ENCODE peak calls at places on chromosomes 4 and X, in nine cellular contexts. I is heart left ventricle; U is AG04450; H is CD8-positive, alpha-beta T cell; B is breast epithelium; W is PC-3; D is left lung; C is ascending aorta; R is endodermal cell. Q is an unnamed sample.

GRCh38 chr4:8727546-8728510 is 135.3 kb downstream of the CPZ start:
- DNase-seq in H (peak), D (peak), U (no peak), I (no peak), C (no peak), R (peak), B (peak), W (no peak), Q (no peak)

GRCh38 chr4:121344128-121344527 is 36.7 kb downstream of the QRFPR start:
- DNase-seq in U (no peak), I (no peak), D (no peak), B (no peak), R (no peak), C (no peak), H (no peak), W (no peak), Q (no peak)

GRCh38 chrX:71640002-71640401 is 21.7 kb upstream of the CXCR3 start:
- DNase-seq in B (no peak), U (no peak), H (no peak), I (no peak), C (no peak), R (no peak), W (no peak), D (no peak), Q (no peak)

GRCh38 chr4:74374561-74375327 is 9.8 kb downstream of the EREG start:
- DNase-seq in U (no peak), C (no peak), W (peak), H (no peak), R (no peak), B (peak), D (peak), I (no peak), Q (peak)

GRCh38 chrX:11470231-11470630 is 177.0 kb downstream of the AMELX start:
- DNase-seq in W (peak), H (no peak), U (no peak), C (no peak), I (no peak), D (no peak), R (no peak), B (no peak), Q (no peak)

GRCh38 chr4:95085118-95085833 is 327.5 kb downstream of the BMPR1B start:
- DNase-seq in I (no peak), D (no peak), C (no peak), U (no peak), H (no peak), W (peak), B (no peak), R (no peak), Q (no peak)

GRCh38 chrX:37765507-37765906 is 14.4 kb upstream of the CYBB start:
- DNase-seq in D (no peak), H (no peak), C (no peak), I (no peak), W (no peak), B (no peak), U (no peak), R (no peak), Q (no peak)

GRCh38 chr4:47612116-47613023 is 127.3 kb downstream of the ATP10D start:
- DNase-seq in R (no peak), H (no peak), D (no peak), C (no peak), W (no peak), B (no peak), I (no peak), U (no peak), Q (peak)

GRCh38 chr4:175806741-175807140 is 5.3 kb downstream of the GPM6A start:
- DNase-seq in U (no peak), D (no peak), I (no peak), H (no peak), W (peak), C (no peak), B (no peak), R (no peak), Q (no peak)

GRCh38 chrX:142036111-142036510 is 132.4 kb downstream of the MAGEC1 start:
- DNase-seq in B (no peak), U (no peak), W (peak), R (no peak), C (no peak), H (no peak), I (no peak), D (no peak), Q (no peak)

GRCh38 chrX:28590394-28590793 is 3.1 kb downstream of the IL1RAPL1 start:
- DNase-seq in C (no peak), B (no peak), I (no peak), U (no peak), W (no peak), D (no peak), R (no peak), H (no peak), Q (no peak)

DNA sequence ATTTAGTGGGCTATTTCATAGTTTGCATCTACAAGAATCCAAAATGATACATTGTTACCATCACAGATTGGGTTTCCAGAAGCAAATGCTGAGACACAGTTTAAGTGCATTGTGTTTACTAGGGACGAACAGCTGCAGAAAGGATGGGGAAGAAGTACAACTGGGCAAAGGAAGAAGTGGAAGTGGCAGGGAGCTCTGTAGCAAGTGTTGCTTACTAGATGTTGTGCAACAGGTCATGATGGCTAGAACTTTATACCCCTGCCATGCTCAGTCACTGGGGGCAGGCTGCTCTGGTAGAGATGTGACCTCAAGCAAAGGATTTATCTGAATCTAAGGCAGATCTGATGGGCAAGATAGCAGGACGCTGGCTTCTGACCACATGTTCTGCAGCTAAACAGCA is 76.1 kb upstream of the EMCN start:
- DNase-seq in I (no peak), H (no peak), B (no peak), D (no peak), W (no peak), C (no peak), U (no peak), R (no peak), Q (no peak)
- H3K27ac ChIP-seq in I (no peak), H (no peak), B (no peak), D (no peak), W (no peak), C (no peak), U (no peak), R (no peak), Q (no peak)

DNA sequence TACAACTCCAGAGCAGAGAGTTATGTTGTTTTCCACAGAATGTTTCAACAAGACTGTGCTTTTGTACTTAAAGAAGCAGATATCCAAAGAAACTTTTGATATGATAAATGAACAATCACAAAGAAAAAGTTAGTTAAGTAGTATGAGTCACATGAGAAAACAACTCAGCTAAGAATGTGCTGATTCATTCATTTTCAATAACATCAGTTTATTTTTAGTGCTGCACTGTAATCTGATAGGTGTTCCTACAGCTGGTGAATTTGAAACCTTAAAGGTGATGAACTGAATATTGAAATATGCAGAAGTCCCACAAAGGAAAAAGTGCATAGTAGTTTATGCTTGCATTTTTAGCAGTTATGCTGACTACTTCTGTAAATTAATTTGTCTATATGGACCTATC is 180.3 kb upstream of the TENM3 start:
- DNase-seq in U (peak), H (no peak), C (no peak), D (no peak), B (no peak), I (no peak), R (no peak), W (peak), Q (peak)
- H3K4me3 ChIP-seq in U (no peak), H (no peak), C (no peak), D (no peak), B (no peak), I (no peak), R (no peak), W (no peak), Q (no peak)

GRCh38 chr4:84582988-84583870 is at the start of gene CDS1:
- DNase-seq in U (no peak), B (peak), H (no peak), C (no peak), D (peak), I (peak), R (peak), W (peak), Q (no peak)

GRCh38 chr4:84573738-84574720 is 8.9 kb upstream of the CDS1 start:
- DNase-seq in B (no peak), I (no peak), H (no peak), U (no peak), C (no peak), D (no peak), W (peak), R (no peak), Q (no peak)

GRCh38 chr4:84579410-84579791 is 3.5 kb upstream of the CDS1 start:
- DNase-seq in B (peak), U (no peak), H (no peak), D (no peak), W (no peak), R (peak), C (no peak), I (no peak), Q (no peak)

GRCh38 chr4:84582302-84582987 is 482 bp upstream of the CDS1 start:
- DNase-seq in B (peak), H (peak), R (peak), D (peak), C (peak), U (no peak), I (peak), W (peak), Q (peak)

DNA sequence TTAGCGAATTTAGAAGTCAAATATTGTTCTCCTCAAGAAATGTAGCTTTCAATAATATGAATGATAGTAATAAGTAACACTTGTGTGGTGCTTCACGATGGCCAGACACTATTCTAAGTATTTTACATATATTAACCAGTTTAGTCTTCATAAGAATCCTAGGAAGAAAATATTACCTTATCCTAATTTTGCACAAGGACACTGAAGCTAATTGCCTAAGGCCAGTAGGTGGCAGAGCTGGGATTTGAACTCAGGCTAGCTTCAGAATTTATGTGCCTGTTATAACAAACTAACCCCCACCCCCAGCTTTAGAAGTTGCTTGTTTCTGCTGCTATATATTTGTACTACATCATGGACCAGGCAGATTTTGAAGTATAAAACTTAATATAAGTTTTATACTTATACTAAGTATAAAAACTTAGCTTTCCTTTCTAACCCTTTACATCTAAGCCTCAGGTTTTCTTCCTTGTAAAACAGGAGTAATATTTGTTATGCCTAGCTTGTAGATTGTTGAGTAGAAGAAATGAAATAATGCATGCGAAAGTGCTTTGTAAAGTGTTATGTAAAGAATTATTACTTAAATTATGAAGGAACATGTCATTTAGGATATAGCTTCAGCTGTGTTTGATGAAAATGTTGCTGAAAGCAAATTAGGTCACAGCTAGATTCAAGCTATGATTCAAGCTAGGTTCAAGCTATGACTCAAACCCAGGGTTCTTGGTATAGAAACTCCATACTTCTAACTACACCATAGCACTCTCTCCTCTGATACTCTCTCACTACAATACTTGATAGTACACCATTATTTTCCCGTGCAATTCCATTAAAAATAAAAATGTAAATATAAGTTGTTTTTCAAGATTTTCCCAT is 4.2 kb upstream of the CDS1 start:
- DNase-seq in R (peak), D (no peak), I (peak), W (peak), U (peak), H (no peak), B (no peak), C (no peak), Q (peak)
- TF ChIP-seq CTCF in R (peak), D (peak), I (peak), W (peak), U (peak), H (peak), B (no peak), C (peak), Q (peak)

DNA sequence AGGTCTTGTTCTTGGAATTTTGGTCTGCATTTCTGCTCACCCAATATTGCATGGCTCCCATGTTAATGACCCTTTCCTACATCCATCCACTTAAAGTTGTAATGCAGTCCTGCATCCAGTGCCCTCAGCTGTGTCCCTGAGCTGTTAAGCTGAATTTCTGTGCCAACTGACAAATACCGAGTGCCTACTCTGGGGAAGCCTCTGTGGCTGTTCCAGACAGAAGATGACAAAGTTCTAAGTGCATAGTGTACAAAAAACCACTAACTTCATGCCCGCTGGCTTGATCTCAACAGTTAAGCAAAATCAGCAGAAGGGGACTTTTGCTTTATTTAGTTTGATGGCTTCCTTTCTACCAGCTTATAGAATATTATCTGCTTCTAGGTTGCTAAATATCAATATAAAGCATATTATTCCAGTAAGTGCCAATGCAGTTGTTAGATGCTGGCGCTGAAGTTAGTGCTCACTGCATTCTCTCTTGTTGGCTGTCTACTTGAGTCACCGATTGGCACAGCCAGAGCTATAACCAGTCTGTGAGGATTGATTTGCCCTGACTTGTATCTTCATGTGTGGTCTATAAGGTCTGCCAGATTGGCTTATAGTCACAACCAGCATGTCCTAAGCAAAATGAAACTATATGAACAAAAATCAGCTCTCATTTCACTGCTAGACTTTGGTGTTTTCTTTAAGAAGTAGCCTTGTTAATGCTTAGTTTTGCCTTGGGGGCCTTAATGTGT is 98.9 kb downstream of the KLHL8 start:
- DNase-seq in B (peak), H (no peak), I (no peak), C (no peak), D (no peak), R (no peak), W (no peak), U (no peak), Q (no peak)
- H3K27ac ChIP-seq in B (peak), H (no peak), I (peak), C (peak), D (peak), R (no peak), W (no peak), U (peak), Q (peak)

DNA sequence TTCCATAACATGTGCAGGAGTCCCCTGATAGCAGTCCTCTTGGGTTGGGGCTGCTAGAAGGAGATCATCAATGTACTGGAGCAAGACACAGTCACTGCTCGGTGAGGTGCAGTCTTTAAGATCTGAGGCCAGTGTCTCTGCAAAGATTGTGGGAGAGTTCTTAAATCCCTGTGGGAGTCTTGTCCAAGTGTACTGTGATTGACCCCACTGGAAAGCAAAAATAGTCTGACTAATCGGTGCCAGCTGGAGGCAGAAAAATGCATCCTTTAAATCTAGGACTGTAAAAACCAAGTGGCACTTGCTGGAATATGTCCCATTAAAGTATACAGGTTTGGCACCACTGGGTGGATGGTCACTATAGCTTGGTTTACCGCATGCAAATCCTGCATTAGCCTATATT is 31.1 kb downstream of the SULT1E1 start:
- DNase-seq in R (no peak), H (no peak), D (no peak), B (no peak), U (no peak), C (no peak), I (no peak), W (no peak), Q (no peak)
- H3K4me3 ChIP-seq in R (no peak), H (no peak), D (no peak), B (no peak), U (no peak), C (no peak), I (no peak), W (no peak), Q (no peak)

DNA sequence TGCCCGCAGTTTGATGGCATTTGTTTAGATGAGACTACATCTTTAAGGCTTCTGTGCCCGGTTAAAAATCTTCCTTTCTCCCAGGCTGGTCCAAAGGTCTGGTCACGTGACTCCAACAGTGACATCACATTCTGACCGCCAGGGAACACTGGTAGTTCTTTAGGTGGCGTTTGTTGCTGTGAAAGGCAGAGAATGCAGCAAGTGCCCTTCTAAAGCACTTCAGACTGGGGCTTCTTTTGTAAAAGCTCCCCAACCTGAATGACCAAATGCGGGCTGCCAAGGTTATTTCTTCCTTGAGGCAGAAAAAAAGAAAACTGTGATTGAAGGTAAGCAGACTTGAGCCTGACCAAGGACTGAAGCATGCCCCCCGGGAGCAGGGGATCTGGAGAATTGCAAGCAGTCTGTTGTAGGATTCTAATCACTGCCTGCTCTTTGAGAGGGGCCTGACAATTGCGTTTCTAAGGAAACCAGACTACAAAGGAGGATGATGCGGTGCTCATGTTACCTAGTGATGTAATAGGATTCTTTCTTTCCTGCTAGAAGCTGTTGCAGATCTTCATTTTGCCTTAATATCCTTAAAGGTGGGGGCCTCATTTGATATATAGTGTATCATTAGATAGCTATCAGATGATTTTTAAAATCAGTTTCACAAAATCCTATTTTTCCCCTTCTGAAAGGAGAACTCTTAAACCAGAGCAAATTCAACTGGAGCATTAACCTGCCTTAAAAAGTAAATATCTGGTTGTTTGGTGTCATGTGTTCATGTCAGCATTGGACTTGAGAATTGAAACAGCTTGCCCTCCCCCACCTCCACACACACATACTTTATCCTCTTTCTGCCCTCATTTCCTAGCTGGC is 133.1 kb downstream of the AKAP4 start:
- DNase-seq in B (no peak), R (peak), C (no peak), D (no peak), U (no peak), W (no peak), H (no peak), I (no peak), Q (peak)
- TF ChIP-seq CTCF in B (no peak), R (peak), C (no peak), D (no peak), U (peak), W (no peak), H (no peak), I (no peak), Q (no peak)

DNA sequence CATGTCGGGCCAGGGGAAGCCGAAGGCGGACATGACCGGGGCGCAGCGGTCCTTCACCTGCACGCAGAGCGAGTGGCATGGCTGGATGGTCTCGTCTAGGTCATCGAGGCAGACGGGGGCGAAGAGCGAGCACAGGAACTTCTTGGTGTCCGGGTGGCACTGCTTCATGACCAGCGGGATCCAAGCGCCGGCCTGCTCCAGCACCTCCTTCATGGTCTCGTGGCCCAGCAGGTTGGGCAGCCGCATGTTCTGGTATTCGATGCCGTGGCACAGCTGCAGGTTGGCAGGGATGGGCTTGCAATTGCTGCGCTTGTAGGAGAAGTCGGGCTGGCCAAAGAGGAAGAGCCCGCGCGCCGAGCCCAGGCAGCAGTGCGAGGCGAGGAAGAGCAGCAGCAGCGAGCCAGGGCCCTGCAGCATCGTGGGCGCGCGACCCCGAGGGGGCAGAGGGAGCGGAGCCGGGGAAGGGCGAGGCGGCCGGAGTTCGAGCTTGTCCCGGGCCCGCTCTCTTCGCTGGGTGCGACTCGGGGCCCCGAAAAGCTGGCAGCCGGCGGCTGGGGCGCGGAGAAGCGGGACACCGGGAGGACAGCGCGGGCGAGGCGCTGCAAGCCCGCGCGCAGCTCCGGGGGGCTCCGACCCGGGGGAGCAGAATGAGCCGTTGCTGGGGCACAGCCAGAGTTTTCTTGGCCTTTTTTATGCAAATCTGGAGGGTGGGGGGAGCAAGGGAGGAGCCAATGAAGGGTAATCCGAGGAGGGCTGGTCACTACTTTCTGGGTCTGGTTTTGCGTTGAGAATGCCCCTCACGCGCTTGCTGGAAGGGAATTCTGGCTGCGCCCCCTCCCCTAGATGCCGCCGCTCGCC is at the start of gene SFRP2:
- DNase-seq in D (peak), C (no peak), R (peak), H (no peak), B (no peak), W (no peak), I (no peak), U (no peak), Q (peak)
- H3K27ac ChIP-seq in D (no peak), C (no peak), R (peak), H (no peak), B (peak), W (no peak), I (no peak), U (no peak), Q (no peak)